ENCODE peak calls at places on chromosome 21, in eight cellular contexts. L, C, O, V, H, G, A and M are unnamed samples.

GRCh38 chr21:42513985-42514882 is 582 bp downstream of the SLC37A1 start:
- DNase-seq in O (no peak), C (no peak), H (peak; percentile 76), L (no peak), G (no peak), A (peak; percentile 58), V (peak; percentile 69), M (no peak)

GRCh38 chr21:41439245-41439644 is 13.2 kb downstream of the MX1 start:
- DNase-seq in C (no peak), L (no peak), G (no peak), H (no peak), V (no peak), A (no peak), O (no peak), M (no peak)

GRCh38 chr21:15094706-15095105 is 29.9 kb upstream of the NRIP1 start:
- DNase-seq in G (no peak), C (no peak), O (no peak), V (no peak), A (no peak), L (no peak), H (no peak), M (no peak)

GRCh38 chr21:43864313-43864805 is 664 bp upstream of the AGPAT3 start:
- DNase-seq in L (no peak), C (no peak), V (peak; percentile 72), O (peak; percentile 31), A (peak; percentile 53), H (peak; percentile 79), G (peak; percentile 52), M (no peak)

GRCh38 chr21:38455403-38455802 is 42.9 kb downstream of the ERG start:
- DNase-seq in V (no peak), H (no peak), O (peak; percentile 46), G (no peak), A (no peak), C (no peak), L (no peak), M (no peak)

GRCh38 chr21:29024474-29025327 is at the start of gene USP16:
- DNase-seq in H (peak; percentile 95), O (peak; percentile 100), G (peak; percentile 96), C (peak; percentile 97), A (peak; percentile 96), L (peak; percentile 99), V (peak; percentile 98), M (peak; percentile 99)

GRCh38 chr21:24308183-24308582 is 1299.1 kb downstream of the MRPL39 start:
- DNase-seq in A (no peak), V (no peak), O (no peak), G (no peak), H (no peak), C (no peak), L (no peak), M (no peak)

GRCh38 chr21:43312011-43312410 is 114.9 kb downstream of the SIK1 start:
- DNase-seq in L (no peak), C (no peak), V (no peak), O (no peak), G (no peak), A (no peak), H (no peak), M (no peak)

GRCh38 chr21:39373634-39374033 is 24.7 kb upstream of the HMGN1 start:
- DNase-seq in V (no peak), L (no peak), H (no peak), O (peak; percentile 53), A (no peak), G (no peak), C (no peak), M (no peak)

GRCh38 chr21:36092676-36093075 is 22.9 kb downstream of the CBR1 start:
- DNase-seq in C (no peak), V (no peak), G (no peak), L (no peak), O (no peak), A (no peak), H (no peak), M (no peak)

GRCh38 chr21:26964379-26964778 is 2.5 kb downstream of the ADAMTS5 start:
- DNase-seq in H (peak; percentile 28), V (no peak), L (no peak), C (peak; percentile 68), A (peak; percentile 66), G (peak; percentile 32), O (peak; percentile 26), M (no peak)

GRCh38 chr21:39705849-39706248 is 39.1 kb upstream of the IGSF5 start:
- DNase-seq in A (no peak), H (no peak), O (no peak), L (peak; percentile 13), G (no peak), C (no peak), V (no peak), M (no peak)

GRCh38 chr21:31750843-31751242 is 18.9 kb upstream of the SCAF4 start:
- DNase-seq in A (no peak), H (no peak), C (no peak), O (peak; percentile 6), L (no peak), G (no peak), V (no peak), M (no peak)

GRCh38 chr21:28605138-28605537 is 387.5 kb downstream of the LTN1 start:
- DNase-seq in C (no peak), G (no peak), O (no peak), A (no peak), V (peak; percentile 20), L (no peak), H (no peak), M (no peak)

GRCh38 chr21:43195131-43196021 is 26.6 kb downstream of the CRYAA start:
- DNase-seq in H (no peak), G (no peak), O (peak; percentile 60), C (peak; percentile 15), A (peak; percentile 57), V (no peak), L (no peak), M (no peak)

GRCh38 chr21:44199448-44199847 is 41.3 kb downstream of the ICOSLG start:
- DNase-seq in L (no peak), G (no peak), A (no peak), H (peak; percentile 28), O (no peak), C (no peak), V (no peak), M (no peak)

GRCh38 chr21:37413553-37414291 is 47.1 kb downstream of the DYRK1A start:
- DNase-seq in V (no peak), G (no peak), C (no peak), A (no peak), H (no peak), L (no peak), O (no peak), M (no peak)
- H3K4me3 ChIP-seq in V (no peak overlapping the region), G (no peak overlapping the region), C (no peak overlapping the region), A (no peak overlapping the region), H (no peak overlapping the region), L (no peak overlapping the region), O (no peak overlapping the region), M (no peak overlapping the region)

DNA sequence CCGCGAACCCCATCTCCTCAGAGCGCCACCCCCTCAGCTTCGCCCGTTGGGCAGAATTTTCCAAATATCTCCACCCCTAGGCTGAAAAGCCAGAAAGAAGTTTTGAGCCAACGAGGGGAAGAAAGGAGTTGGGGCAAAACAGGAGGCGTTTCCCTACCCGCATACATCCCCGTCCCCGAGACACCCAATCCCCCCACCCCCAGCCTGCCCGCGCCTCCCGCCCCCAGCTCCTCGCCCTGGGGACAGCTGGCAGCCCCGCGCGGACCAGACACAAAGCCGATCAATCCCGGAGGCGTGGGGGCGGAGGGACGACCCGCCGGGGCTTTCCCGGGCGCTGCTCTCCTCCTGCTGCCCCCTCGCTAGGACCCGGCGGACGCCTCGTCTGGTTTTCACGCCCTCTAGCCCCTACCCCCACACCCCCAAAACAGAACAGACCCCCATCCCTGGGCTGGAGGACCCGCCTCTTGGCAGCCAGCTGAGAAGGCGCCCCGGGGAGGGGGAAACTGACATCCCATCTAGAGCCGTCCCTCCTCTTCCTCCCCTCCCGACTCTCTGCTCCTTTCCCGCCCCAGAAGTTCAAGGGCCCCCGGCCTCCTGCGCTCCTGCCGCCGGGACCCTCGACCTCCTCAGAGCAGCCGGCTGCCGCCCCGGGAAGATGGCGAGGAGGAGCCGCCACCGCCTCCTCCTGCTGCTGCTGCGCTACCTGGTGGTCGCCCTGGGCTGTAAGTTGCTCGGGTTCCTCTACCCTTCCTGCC is at the start of gene JAM2:
- DNase-seq in A (peak; percentile 62), V (peak; percentile 78), G (no peak), O (peak; percentile 12), H (no peak), C (no peak), L (no peak), M (no peak)
- TF ChIP-seq CTCF in A (peak; percentile 65), V (peak; percentile 73), G (no peak), O (peak; percentile 16), H (no peak), C (no peak), L (peak; percentile 24), M (peak; percentile 35)

GRCh38 chr21:45254557-45254930 is 33.2 kb downstream of the POFUT2 start:
- DNase-seq in A (no peak), H (no peak), C (no peak), L (no peak), O (no peak), G (no peak), V (no peak), M (no peak)

GRCh38 chr21:45256912-45257672 is 30.6 kb downstream of the POFUT2 start:
- DNase-seq in V (no peak), C (no peak), A (no peak), L (no peak), O (peak; percentile 8), G (no peak), H (no peak), M (no peak)

GRCh38 chr21:45253633-45254556 is 33.8 kb downstream of the POFUT2 start:
- DNase-seq in O (no peak), C (no peak), H (no peak), L (no peak), V (no peak), G (no peak), A (no peak), M (no peak)

GRCh38 chr21:45256021-45256911 is 31.4 kb downstream of the POFUT2 start:
- DNase-seq in O (no peak), V (no peak), H (no peak), L (no peak), A (no peak), G (no peak), C (no peak), M (no peak)

GRCh38 chr21:45255381-45256020 is 32.2 kb downstream of the POFUT2 start:
- DNase-seq in G (no peak), A (no peak), O (no peak), H (no peak), V (peak; percentile 37), C (no peak), L (no peak), M (no peak)
- H3K4me3 ChIP-seq in G (no peak overlapping the region), A (no peak overlapping the region), O (no peak overlapping the region), H (no peak overlapping the region), V (no peak overlapping the region), C (no peak overlapping the region), L (no peak overlapping the region), M (no peak overlapping the region)

DNA sequence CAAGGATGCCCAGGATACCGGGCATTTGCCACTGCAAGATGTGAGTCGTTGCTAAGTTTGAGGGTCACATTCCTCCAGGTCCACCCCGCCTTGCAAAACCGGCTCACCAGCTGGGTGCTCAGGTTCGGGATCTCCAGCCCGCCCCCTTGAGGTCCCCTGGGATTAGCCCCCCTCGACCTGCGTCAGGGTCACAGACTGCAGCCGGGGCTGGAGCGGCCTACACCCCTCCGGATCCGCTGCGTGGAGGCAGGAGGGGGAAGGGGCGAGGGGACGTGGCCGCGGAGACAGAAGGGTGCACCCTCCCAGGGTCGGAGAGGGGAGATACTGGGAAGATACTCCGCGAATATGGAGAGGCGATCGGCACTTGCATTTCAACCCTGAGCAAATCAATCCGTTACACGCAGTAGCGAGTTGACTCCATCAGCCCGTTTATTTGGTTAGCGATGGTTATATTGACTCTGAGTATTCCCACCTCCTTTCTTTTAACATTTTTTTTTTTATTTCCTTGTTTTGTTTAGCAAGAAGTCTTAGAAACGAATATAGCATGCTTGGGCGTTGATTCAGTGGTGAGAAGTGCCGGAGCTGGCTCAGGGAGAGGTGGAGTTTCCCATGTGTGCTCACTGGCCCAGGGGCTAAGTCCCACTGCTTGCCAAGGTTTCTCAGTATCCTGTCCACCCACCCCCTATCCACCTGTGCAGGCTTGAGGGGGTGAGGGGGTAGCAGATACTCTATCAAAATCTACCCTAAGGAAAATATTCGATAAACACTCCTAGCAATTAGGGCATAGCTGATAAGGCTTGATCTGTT is 983 bp downstream of the IFNAR2 start:
- DNase-seq in H (no peak), A (peak; percentile 63), G (peak; percentile 54), L (no peak), C (peak; percentile 20), V (peak; percentile 81), O (peak; percentile 59), M (no peak)
- TF ChIP-seq CTCF in H (no peak), A (no peak), G (no peak), L (no peak), C (no peak), V (peak; percentile 44), O (no peak), M (peak; percentile 36)